ENCODE peak calls at places on chromosomes 2 and 18, in four cellular contexts. H, Q, B and V are unnamed samples.

GRCh38 chr2:219221956-219222518 is 3.3 kb upstream of the ABCB6 start:
- DNase-seq in H (no peak), Q (no peak), B (no peak), V (no peak)

GRCh38 chr2:230879271-230879882 is 14.6 kb downstream of the ITM2C start:
- DNase-seq in Q (no peak), H (no peak), B (no peak), V (no peak)

GRCh38 chr2:99101697-99102096 is 39.8 kb upstream of the C2orf15 start:
- DNase-seq in Q (no peak), B (no peak), H (no peak), V (no peak)

GRCh38 chr2:237190958-237191692 is 105.4 kb downstream of the COPS8 start:
- DNase-seq in Q (no peak), H (no peak), B (no peak), V (no peak)

GRCh38 chr2:219155054-219155644 is 5.5 kb downstream of the NHEJ1 start:
- DNase-seq in Q (no peak), B (peak; percentile 83), H (peak; percentile 61), V (no peak)

GRCh38 chr2:229695971-229696370 is 18.4 kb downstream of the DNER start:
- DNase-seq in Q (no peak), H (no peak), B (no peak), V (no peak)

GRCh38 chr2:19580830-19581229 is 222.4 kb upstream of the OSR1 start:
- DNase-seq in H (no peak), B (peak; percentile 15), Q (no peak), V (no peak)

GRCh38 chr18:33871363-33872025 is 293.5 kb downstream of the ASXL3 start:
- DNase-seq in H (no peak), Q (no peak), B (peak; percentile 11), V (no peak)

GRCh38 chr2:234670052-234670451 is 173.2 kb upstream of the ARL4C start:
- DNase-seq in H (peak; percentile 71), B (peak; percentile 67), Q (no peak), V (no peak)

GRCh38 chr2:240159251-240159839 is 18.9 kb upstream of the OTOS start:
- DNase-seq in H (no peak), B (no peak), Q (no peak), V (no peak)

GRCh38 chr18:63440219-63440618 is 17.9 kb upstream of the VPS4B start:
- DNase-seq in H (no peak), Q (no peak), B (no peak), V (no peak)

GRCh38 chr2:20525041-20526035 is 78.5 kb downstream of the RHOB start:
- DNase-seq in Q (no peak), B (no peak), H (peak; percentile 86), V (peak; percentile 82)

GRCh38 chr2:121530210-121530562 is 494 bp upstream of the RNU4ATAC start:
- DNase-seq in Q (peak; percentile 57), H (peak; percentile 84), B (peak; percentile 91), V (peak; percentile 86)

GRCh38 chr2:209629622-209630021 is 142.0 kb upstream of the UNC80 start:
- DNase-seq in H (peak; percentile 71), B (peak; percentile 89), Q (no peak), V (no peak)

GRCh38 chr2:62895632-62896009 is 155.0 kb upstream of the OTX1 start:
- DNase-seq in Q (no peak), H (no peak), B (no peak), V (no peak)

GRCh38 chr18:46385124-46385523 is 271.9 kb downstream of the LOXHD1 start:
- DNase-seq in H (no peak), B (no peak), Q (no peak), V (no peak)

GRCh38 chr2:145036421-145036901 is 516.5 kb upstream of the ZEB2 start:
- DNase-seq in B (peak; percentile 6), H (no peak), Q (no peak), V (no peak)

GRCh38 chr2:167292430-167293171 is 404.3 kb downstream of the XIRP2 start:
- DNase-seq in H (peak; percentile 92), Q (peak; percentile 86), B (peak; percentile 99), V (peak; percentile 82)

GRCh38 chr2:189252991-189253680 is 73.6 kb upstream of the COL5A2 start:
- DNase-seq in Q (no peak), B (no peak), H (no peak), V (no peak)

GRCh38 chr18:12001400-12001799 is 20.1 kb downstream of the IMPA2 start:
- DNase-seq in H (no peak), Q (no peak), B (no peak), V (no peak)

GRCh38 chr2:24986397-24986796 is 14.6 kb upstream of the DNAJC27 start:
- DNase-seq in Q (no peak), H (no peak), B (peak; percentile 41), V (no peak)

GRCh38 chr18:45658756-45659155 is 43.5 kb downstream of the SLC14A2 start:
- DNase-seq in H (peak; percentile 23), B (peak; percentile 25), Q (no peak), V (no peak)

GRCh38 chr2:165471349-165471975 is 2.0 kb downstream of the CSRNP3 start:
- DNase-seq in Q (no peak), B (peak; percentile 11), H (no peak), V (no peak)

GRCh38 chr2:57987835-57988573 is 58.6 kb upstream of the VRK2 start:
- DNase-seq in Q (no peak), B (peak; percentile 49), H (peak; percentile 55), V (no peak)

GRCh38 chr2:7377861-7378569 is 460.8 kb downstream of the RNF144A start:
- DNase-seq in H (no peak), Q (no peak), B (peak; percentile 23), V (no peak)

GRCh38 chr2:285990-286389 is 1.9 kb downstream of the ALKAL2 start:
- DNase-seq in B (no peak), H (no peak), Q (no peak), V (no peak)

GRCh38 chr2:216499641-216500218 is 1.1 kb downstream of the RPL37A start:
- DNase-seq in B (peak; percentile 31), H (no peak), Q (no peak), V (no peak)

GRCh38 chr18:41745166-41746049 is 209.6 kb upstream of the PIK3C3 start:
- DNase-seq in Q (peak; percentile 41), B (peak; percentile 75), H (no peak), V (no peak)

GRCh38 chr18:56538756-56539155 is 99.6 kb downstream of the TXNL1 start:
- DNase-seq in B (no peak), Q (no peak), H (no peak), V (no peak)

GRCh38 chr18:12820526-12820925 is 63.5 kb downstream of the PTPN2 start:
- DNase-seq in Q (no peak), H (no peak), B (no peak), V (no peak)

GRCh38 chr18:67551146-67551545 is 34.6 kb upstream of the DSEL start:
- DNase-seq in B (no peak), Q (no peak), H (no peak), V (no peak)